ENCODE peak calls at places on chromosomes 12 and 14, in four cellular contexts. One of them, this sample, is unnamed. For H3K27me3, the result is how much of the 10 kb centered on the place peaks cover.

GRCh38 chr12:120235369-120236123 is 30.0 kb downstream of the PXN start:
- DNase-seq in HCT116: no peak
- DNase-seq in left lung: no peak
- DNase-seq in HL-60: no peak
- DNase-seq in this sample: peak

GRCh38 chr14:32038876-32039275 is 38.2 kb upstream of the ARHGAP5 start:
- DNase-seq in HCT116: no peak
- DNase-seq in left lung: no peak
- DNase-seq in HL-60: no peak
- DNase-seq in this sample: no peak

GRCh38 chr12:92445253-92446081 is 257.3 kb upstream of the PLEKHG7 start:
- DNase-seq in HCT116: no peak
- DNase-seq in left lung: no peak
- DNase-seq in HL-60: peak
- DNase-seq in this sample: no peak

GRCh38 chr12:46370792-46371717 is 1.5 kb downstream of the SLC38A2 start:
- DNase-seq in HCT116: no peak
- DNase-seq in left lung: peak
- DNase-seq in HL-60: peak
- DNase-seq in this sample: peak

GRCh38 chr14:65723348-65723747 is 310.8 kb downstream of the FUT8 start:
- DNase-seq in HCT116: no peak
- DNase-seq in left lung: no peak
- DNase-seq in HL-60: no peak
- DNase-seq in this sample: no peak

GRCh38 chr12:1810201-1810930 is 10.0 kb upstream of the LRTM2 start:
- DNase-seq in HCT116: no peak
- DNase-seq in left lung: no peak
- DNase-seq in HL-60: no peak
- DNase-seq in this sample: no peak

GRCh38 chr14:21860172-21860571 is 186.6 kb upstream of the OR4E1 start:
- DNase-seq in HCT116: peak
- DNase-seq in left lung: no peak
- DNase-seq in HL-60: peak
- DNase-seq in this sample: no peak

GRCh38 chr12:34303091-34303870 is 281.0 kb downstream of the ALG10 start:
- DNase-seq in HCT116: no peak
- DNase-seq in left lung: no peak
- DNase-seq in HL-60: no peak
- DNase-seq in this sample: no peak

GRCh38 chr14:51472881-51473280 is 178.8 kb upstream of the FRMD6 start:
- DNase-seq in HCT116: no peak
- DNase-seq in left lung: no peak
- DNase-seq in HL-60: no peak
- DNase-seq in this sample: no peak

GRCh38 chr14:96554315-96554910 is 52.2 kb downstream of the PAPOLA start:
- DNase-seq in HCT116: no peak
- DNase-seq in left lung: no peak
- DNase-seq in HL-60: no peak
- DNase-seq in this sample: no peak

GRCh38 chr14:71905031-71905430 is 27.2 kb upstream of the RGS6 start:
- DNase-seq in HCT116: no peak
- DNase-seq in left lung: no peak
- DNase-seq in HL-60: no peak
- DNase-seq in this sample: no peak

GRCh38 chr12:127664901-127665300 is 602.1 kb upstream of the TMEM132C start:
- DNase-seq in HCT116: no peak
- DNase-seq in left lung: no peak
- DNase-seq in HL-60: no peak
- DNase-seq in this sample: no peak

GRCh38 chr12:24948452-24948815 is 467 bp downstream of the BCAT1 start:
- DNase-seq in HCT116: no peak
- DNase-seq in left lung: no peak
- DNase-seq in HL-60: peak
- DNase-seq in this sample: no peak

GRCh38 chr12:84270470-84271140 is 642.0 kb downstream of the SLC6A15 start:
- DNase-seq in HCT116: no peak
- DNase-seq in left lung: no peak
- DNase-seq in HL-60: no peak
- DNase-seq in this sample: no peak

GRCh38 chr14:23119362-23120327 is 590 bp upstream of the CEBPE start:
- DNase-seq in HCT116: no peak
- DNase-seq in left lung: no peak
- DNase-seq in HL-60: peak
- DNase-seq in this sample: no peak

GRCh38 chr12:88266851-88267360 is 124.8 kb downstream of the TMTC3 start:
- DNase-seq in HCT116: no peak
- DNase-seq in left lung: no peak
- DNase-seq in HL-60: no peak
- DNase-seq in this sample: no peak

GRCh38 chr12:24201258-24201970 is 251.9 kb upstream of the SOX5 start:
- DNase-seq in HCT116: no peak
- DNase-seq in left lung: no peak
- DNase-seq in HL-60: no peak
- DNase-seq in this sample: no peak

GRCh38 chr14:32545109-32545857 is 216.2 kb downstream of the AKAP6 start:
- DNase-seq in HCT116: no peak
- DNase-seq in left lung: no peak
- DNase-seq in HL-60: no peak
- DNase-seq in this sample: no peak

GRCh38 chr12:55806982-55807381 is 10.5 kb downstream of the SARNP start:
- DNase-seq in HCT116: no peak
- DNase-seq in left lung: no peak
- DNase-seq in HL-60: no peak
- DNase-seq in this sample: no peak

GRCh38 chr14:33679461-33680225 is 271.2 kb downstream of the EGLN3 start:
- DNase-seq in HCT116: no peak
- DNase-seq in left lung: no peak
- DNase-seq in HL-60: no peak
- DNase-seq in this sample: no peak

GRCh38 chr12:70469221-70469820 is 103.2 kb downstream of the KCNMB4 start:
- DNase-seq in HCT116: no peak
- DNase-seq in left lung: no peak
- DNase-seq in HL-60: peak
- DNase-seq in this sample: no peak

GRCh38 chr12:117498256-117498655 is 136.8 kb upstream of the NOS1 start:
- DNase-seq in HCT116: no peak
- DNase-seq in left lung: no peak
- DNase-seq in HL-60: no peak
- DNase-seq in this sample: no peak

GRCh38 chr12:93061414-93062099 is 132.5 kb upstream of the EEA1 start:
- DNase-seq in HCT116: no peak
- DNase-seq in left lung: no peak
- DNase-seq in HL-60: no peak
- DNase-seq in this sample: no peak

GRCh38 chr12:131091413-131091975 is 137.8 kb downstream of the ADGRD1 start:
- DNase-seq in HCT116: no peak
- DNase-seq in left lung: peak
- DNase-seq in HL-60: no peak
- DNase-seq in this sample: peak

GRCh38 chr14:95144849-95145248 is 12.5 kb downstream of the DICER1 start:
- DNase-seq in HCT116: no peak
- DNase-seq in left lung: no peak
- DNase-seq in HL-60: no peak
- DNase-seq in this sample: no peak
- H3K27me3 ChIP-seq in HCT116: under half
- H3K27me3 ChIP-seq in left lung: under half
- H3K27me3 ChIP-seq in HL-60: under half
- H3K27me3 ChIP-seq in this sample: under half

GRCh38 chr14:28770574-28770973 is 4.0 kb downstream of the FOXG1 start:
- DNase-seq in HCT116: no peak
- DNase-seq in left lung: no peak
- DNase-seq in HL-60: no peak
- DNase-seq in this sample: no peak
- H3K27me3 ChIP-seq in HCT116: under half
- H3K27me3 ChIP-seq in left lung: half or more
- H3K27me3 ChIP-seq in HL-60: under half
- H3K27me3 ChIP-seq in this sample: half or more

GRCh38 chr12:57760347-57760982 is 5.6 kb downstream of the MARCHF9 start:
- DNase-seq in HCT116: no peak
- DNase-seq in left lung: no peak
- DNase-seq in HL-60: no peak
- DNase-seq in this sample: no peak
- H3K27me3 ChIP-seq in HCT116: under half
- H3K27me3 ChIP-seq in left lung: under half
- H3K27me3 ChIP-seq in HL-60: under half
- H3K27me3 ChIP-seq in this sample: under half

GRCh38 chr14:46417066-46417465 is 234.5 kb downstream of the RPL10L start:
- DNase-seq in HCT116: no peak
- DNase-seq in left lung: no peak
- DNase-seq in HL-60: no peak
- DNase-seq in this sample: no peak
- H3K27me3 ChIP-seq in HCT116: under half
- H3K27me3 ChIP-seq in left lung: under half
- H3K27me3 ChIP-seq in HL-60: under half
- H3K27me3 ChIP-seq in this sample: under half

GRCh38 chr12:109714913-109715244 is 1.3 kb downstream of the FAM222A start:
- DNase-seq in HCT116: no peak
- DNase-seq in left lung: no peak
- DNase-seq in HL-60: no peak
- DNase-seq in this sample: no peak
- H3K27me3 ChIP-seq in HCT116: under half
- H3K27me3 ChIP-seq in left lung: half or more
- H3K27me3 ChIP-seq in HL-60: under half
- H3K27me3 ChIP-seq in this sample: under half

GRCh38 chr12:113762155-113762848 is 203.8 kb downstream of the RBM19 start:
- DNase-seq in HCT116: no peak
- DNase-seq in left lung: no peak
- DNase-seq in HL-60: no peak
- DNase-seq in this sample: no peak
- H3K27me3 ChIP-seq in HCT116: under half
- H3K27me3 ChIP-seq in left lung: half or more
- H3K27me3 ChIP-seq in HL-60: under half
- H3K27me3 ChIP-seq in this sample: half or more

GRCh38 chr12:4855121-4855924 is 54.4 kb upstream of the KCNA1 start:
- DNase-seq in HCT116: peak
- DNase-seq in left lung: no peak
- DNase-seq in HL-60: peak
- DNase-seq in this sample: no peak

GRCh38 chr12:4856556-4856955 is 53.1 kb upstream of the KCNA1 start:
- DNase-seq in HCT116: no peak
- DNase-seq in left lung: no peak
- DNase-seq in HL-60: no peak
- DNase-seq in this sample: no peak

GRCh38 chr12:4859478-4860210 is 50.1 kb upstream of the KCNA1 start:
- DNase-seq in HCT116: no peak
- DNase-seq in left lung: no peak
- DNase-seq in HL-60: no peak
- DNase-seq in this sample: no peak

GRCh38 chr12:4858385-4858784 is 51.3 kb upstream of the KCNA1 start:
- DNase-seq in HCT116: no peak
- DNase-seq in left lung: no peak
- DNase-seq in HL-60: no peak
- DNase-seq in this sample: no peak

GRCh38 chr12:4857472-4858291 is 52.0 kb upstream of the KCNA1 start:
- DNase-seq in HCT116: peak
- DNase-seq in left lung: peak
- DNase-seq in HL-60: peak
- DNase-seq in this sample: peak
- H3K27me3 ChIP-seq in HCT116: under half
- H3K27me3 ChIP-seq in left lung: half or more
- H3K27me3 ChIP-seq in HL-60: under half
- H3K27me3 ChIP-seq in this sample: under half

DNA sequence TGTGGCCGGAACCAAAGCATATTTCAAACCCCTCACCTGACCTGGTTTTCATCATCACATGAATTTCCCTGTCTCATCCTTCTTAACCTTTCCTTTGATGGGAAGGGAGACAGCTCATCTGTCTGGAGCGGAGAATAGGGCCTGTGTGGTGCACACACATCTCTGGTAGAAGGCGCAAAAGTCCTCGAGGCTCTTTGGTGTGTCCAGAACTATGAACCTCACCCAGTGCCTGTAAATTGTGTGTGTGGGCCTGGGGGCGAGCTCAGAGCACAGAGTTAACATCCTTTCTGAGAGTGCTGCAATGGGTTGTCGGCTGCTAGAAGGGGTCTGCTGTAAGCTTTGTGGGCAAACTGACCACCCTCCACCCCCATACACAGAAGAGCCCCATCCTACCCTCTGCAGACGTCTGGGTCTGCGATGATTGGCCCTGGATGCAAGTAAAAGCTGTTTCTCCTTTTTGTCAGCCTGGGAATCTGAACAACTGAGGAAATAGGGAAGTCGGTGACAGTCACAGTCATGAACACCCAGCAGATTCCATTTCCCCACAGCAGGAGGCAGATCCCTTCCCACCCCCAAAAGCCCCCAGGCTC is 654 bp downstream of the GALNT6 start:
- DNase-seq in HCT116: no peak
- DNase-seq in left lung: no peak
- DNase-seq in HL-60: no peak
- DNase-seq in this sample: no peak
- H3K27me3 ChIP-seq in HCT116: under half
- H3K27me3 ChIP-seq in left lung: under half
- H3K27me3 ChIP-seq in HL-60: under half
- H3K27me3 ChIP-seq in this sample: under half

GRCh38 chr14:99273025-99273723 is 1.2 kb upstream of the BCL11B start:
- DNase-seq in HCT116: no peak
- DNase-seq in left lung: no peak
- DNase-seq in HL-60: no peak
- DNase-seq in this sample: peak
- H3K27me3 ChIP-seq in HCT116: under half
- H3K27me3 ChIP-seq in left lung: half or more
- H3K27me3 ChIP-seq in HL-60: half or more
- H3K27me3 ChIP-seq in this sample: under half

This sample was measured in suprapubic skin.